ENCODE peak calls at places on chromosome 17, in nine cellular contexts. T, P, K, J, A, S, E, G and R are unnamed samples.

GRCh38 chr17:71919181-71919580 is 201.6 kb upstream of the SOX9 start:
- DNase-seq in E (no peak), J (no peak), K (no peak), G (no peak), T (no peak), S (no peak), P (no peak), A (no peak), R (no peak)

GRCh38 chr17:57545836-57546305 is 199.2 kb downstream of the CCDC182 start:
- DNase-seq in J (no peak), E (no peak), G (no peak), T (no peak), P (no peak), S (no peak), A (no peak), K (peak), R (no peak)

GRCh38 chr17:28416703-28417311 is 10.8 kb upstream of the SLC46A1 start:
- DNase-seq in T (peak), P (peak), K (peak), S (no peak), G (peak), A (peak), J (peak), E (peak), R (peak)

GRCh38 chr17:81160306-81160705 is 5.0 kb upstream of the PVALEF start:
- DNase-seq in G (no peak), A (no peak), K (no peak), E (no peak), P (no peak), J (no peak), S (peak), T (no peak), R (no peak)

GRCh38 chr17:35930211-35931065 is at the start of gene RDM1:
- DNase-seq in A (peak), K (peak), P (peak), J (peak), S (peak), E (peak), T (peak), G (peak), R (peak)

GRCh38 chr17:46072998-46073397 is 73.9 kb downstream of the STH start:
- DNase-seq in A (peak), J (no peak), T (peak), P (peak), K (no peak), G (no peak), E (no peak), S (no peak), R (no peak)

GRCh38 chr17:41666336-41666680 is 22.4 kb upstream of the EIF1 start:
- DNase-seq in A (peak), K (peak), J (peak), P (peak), S (no peak), E (peak), G (peak), T (no peak), R (no peak)

GRCh38 chr17:66691644-66692500 is 143.0 kb upstream of the CACNG5 start:
- DNase-seq in P (no peak), E (no peak), T (no peak), S (peak), J (no peak), G (no peak), K (peak), A (no peak), R (no peak)

GRCh38 chr17:32256695-32257013 is 9.0 kb upstream of the RHBDL3 start:
- DNase-seq in G (no peak), K (no peak), J (no peak), S (no peak), E (no peak), P (no peak), A (no peak), T (no peak), R (no peak)

GRCh38 chr17:4838306-4838785 is 5.2 kb downstream of the MINK1 start:
- DNase-seq in T (no peak), P (no peak), J (no peak), A (no peak), G (no peak), K (no peak), E (no peak), S (no peak), R (no peak)